ENCODE peak calls at places on chromosomes 13 and 19, in eight cellular contexts. One of them, this sample, is unnamed.

GRCh38 chr19:15424121-15424520 is 5.3 kb upstream of the AKAP8L start:
- DNase-seq in posterior cingulate gyrus: peak; percentile 52
- DNase-seq in H4: no peak
- DNase-seq in stimulated activated CD4-positive, alpha-beta T cell treated with anti-CD3 and anti-CD28 coated beads, TNF-alpha, amount 100 ng/mL, for 48 hours: no peak
- DNase-seq in activated CD4-positive, alpha-beta memory T cell treated with anti-CD3 and anti-CD28 coated beads, Interleukin-2, amount 10 ng/mL, durations not matched to agents 7 days and 5 days: no peak
- DNase-seq in hepatocyte: no peak
- DNase-seq in activated naive CD8-positive, alpha-beta T cell treated with anti-CD3 and anti-CD28 coated beads, Interleukin-2, amount 10 ng/mL, durations not matched to agents 7 days and 5 days: no peak
- DNase-seq in CD8-positive, alpha-beta memory T cell: no peak
- DNase-seq in this sample: no peak

GRCh38 chr13:57857945-57858344 is 226.4 kb downstream of the PCDH17 start:
- DNase-seq in posterior cingulate gyrus: no peak
- DNase-seq in H4: no peak
- DNase-seq in stimulated activated CD4-positive, alpha-beta T cell treated with anti-CD3 and anti-CD28 coated beads, TNF-alpha, amount 100 ng/mL, for 48 hours: no peak
- DNase-seq in activated CD4-positive, alpha-beta memory T cell treated with anti-CD3 and anti-CD28 coated beads, Interleukin-2, amount 10 ng/mL, durations not matched to agents 7 days and 5 days: no peak
- DNase-seq in hepatocyte: no peak
- DNase-seq in activated naive CD8-positive, alpha-beta T cell treated with anti-CD3 and anti-CD28 coated beads, Interleukin-2, amount 10 ng/mL, durations not matched to agents 7 days and 5 days: no peak
- DNase-seq in CD8-positive, alpha-beta memory T cell: no peak
- DNase-seq in this sample: no peak

GRCh38 chr19:13899912-13900584 is 5.9 kb downstream of the BRME1 start:
- DNase-seq in posterior cingulate gyrus: no peak
- DNase-seq in H4: no peak
- DNase-seq in stimulated activated CD4-positive, alpha-beta T cell treated with anti-CD3 and anti-CD28 coated beads, TNF-alpha, amount 100 ng/mL, for 48 hours: no peak
- DNase-seq in activated CD4-positive, alpha-beta memory T cell treated with anti-CD3 and anti-CD28 coated beads, Interleukin-2, amount 10 ng/mL, durations not matched to agents 7 days and 5 days: no peak
- DNase-seq in hepatocyte: no peak
- DNase-seq in activated naive CD8-positive, alpha-beta T cell treated with anti-CD3 and anti-CD28 coated beads, Interleukin-2, amount 10 ng/mL, durations not matched to agents 7 days and 5 days: no peak
- DNase-seq in CD8-positive, alpha-beta memory T cell: no peak
- DNase-seq in this sample: no peak

GRCh38 chr13:113585828-113586355 is 1.3 kb downstream of the TFDP1 start:
- DNase-seq in posterior cingulate gyrus: no peak
- DNase-seq in H4: no peak
- DNase-seq in stimulated activated CD4-positive, alpha-beta T cell treated with anti-CD3 and anti-CD28 coated beads, TNF-alpha, amount 100 ng/mL, for 48 hours: no peak
- DNase-seq in activated CD4-positive, alpha-beta memory T cell treated with anti-CD3 and anti-CD28 coated beads, Interleukin-2, amount 10 ng/mL, durations not matched to agents 7 days and 5 days: peak; percentile 35
- DNase-seq in hepatocyte: no peak
- DNase-seq in activated naive CD8-positive, alpha-beta T cell treated with anti-CD3 and anti-CD28 coated beads, Interleukin-2, amount 10 ng/mL, durations not matched to agents 7 days and 5 days: peak; percentile 22
- DNase-seq in CD8-positive, alpha-beta memory T cell: no peak
- DNase-seq in this sample: no peak

GRCh38 chr19:511101-511841 is 4.0 kb downstream of the TPGS1 start:
- DNase-seq in posterior cingulate gyrus: no peak
- DNase-seq in H4: peak; percentile 63
- DNase-seq in stimulated activated CD4-positive, alpha-beta T cell treated with anti-CD3 and anti-CD28 coated beads, TNF-alpha, amount 100 ng/mL, for 48 hours: no peak
- DNase-seq in activated CD4-positive, alpha-beta memory T cell treated with anti-CD3 and anti-CD28 coated beads, Interleukin-2, amount 10 ng/mL, durations not matched to agents 7 days and 5 days: peak; percentile 87
- DNase-seq in hepatocyte: peak; percentile 74
- DNase-seq in activated naive CD8-positive, alpha-beta T cell treated with anti-CD3 and anti-CD28 coated beads, Interleukin-2, amount 10 ng/mL, durations not matched to agents 7 days and 5 days: peak; percentile 86
- DNase-seq in CD8-positive, alpha-beta memory T cell: peak; percentile 97
- DNase-seq in this sample: no peak

GRCh38 chr13:113046883-113047244 is 58.7 kb upstream of the F7 start:
- DNase-seq in posterior cingulate gyrus: peak; percentile 74
- DNase-seq in H4: no peak
- DNase-seq in stimulated activated CD4-positive, alpha-beta T cell treated with anti-CD3 and anti-CD28 coated beads, TNF-alpha, amount 100 ng/mL, for 48 hours: no peak
- DNase-seq in activated CD4-positive, alpha-beta memory T cell treated with anti-CD3 and anti-CD28 coated beads, Interleukin-2, amount 10 ng/mL, durations not matched to agents 7 days and 5 days: no peak
- DNase-seq in hepatocyte: no peak
- DNase-seq in activated naive CD8-positive, alpha-beta T cell treated with anti-CD3 and anti-CD28 coated beads, Interleukin-2, amount 10 ng/mL, durations not matched to agents 7 days and 5 days: no peak
- DNase-seq in CD8-positive, alpha-beta memory T cell: no peak
- DNase-seq in this sample: no peak

GRCh38 chr19:3250675-3251074 is 26.2 kb downstream of the CELF5 start:
- DNase-seq in posterior cingulate gyrus: no peak
- DNase-seq in H4: no peak
- DNase-seq in stimulated activated CD4-positive, alpha-beta T cell treated with anti-CD3 and anti-CD28 coated beads, TNF-alpha, amount 100 ng/mL, for 48 hours: no peak
- DNase-seq in activated CD4-positive, alpha-beta memory T cell treated with anti-CD3 and anti-CD28 coated beads, Interleukin-2, amount 10 ng/mL, durations not matched to agents 7 days and 5 days: peak; percentile 42
- DNase-seq in hepatocyte: no peak
- DNase-seq in activated naive CD8-positive, alpha-beta T cell treated with anti-CD3 and anti-CD28 coated beads, Interleukin-2, amount 10 ng/mL, durations not matched to agents 7 days and 5 days: peak; percentile 48
- DNase-seq in CD8-positive, alpha-beta memory T cell: peak; percentile 19
- DNase-seq in this sample: no peak

GRCh38 chr13:49651775-49652690 is 23.7 kb downstream of the ARL11 start:
- DNase-seq in posterior cingulate gyrus: no peak
- DNase-seq in H4: no peak
- DNase-seq in stimulated activated CD4-positive, alpha-beta T cell treated with anti-CD3 and anti-CD28 coated beads, TNF-alpha, amount 100 ng/mL, for 48 hours: no peak
- DNase-seq in activated CD4-positive, alpha-beta memory T cell treated with anti-CD3 and anti-CD28 coated beads, Interleukin-2, amount 10 ng/mL, durations not matched to agents 7 days and 5 days: no peak
- DNase-seq in hepatocyte: no peak
- DNase-seq in activated naive CD8-positive, alpha-beta T cell treated with anti-CD3 and anti-CD28 coated beads, Interleukin-2, amount 10 ng/mL, durations not matched to agents 7 days and 5 days: no peak
- DNase-seq in CD8-positive, alpha-beta memory T cell: no peak
- DNase-seq in this sample: no peak

GRCh38 chr13:73417012-73417615 is 358.3 kb downstream of the KLF5 start:
- DNase-seq in posterior cingulate gyrus: no peak
- DNase-seq in H4: peak; percentile 11
- DNase-seq in stimulated activated CD4-positive, alpha-beta T cell treated with anti-CD3 and anti-CD28 coated beads, TNF-alpha, amount 100 ng/mL, for 48 hours: no peak
- DNase-seq in activated CD4-positive, alpha-beta memory T cell treated with anti-CD3 and anti-CD28 coated beads, Interleukin-2, amount 10 ng/mL, durations not matched to agents 7 days and 5 days: no peak
- DNase-seq in hepatocyte: no peak
- DNase-seq in activated naive CD8-positive, alpha-beta T cell treated with anti-CD3 and anti-CD28 coated beads, Interleukin-2, amount 10 ng/mL, durations not matched to agents 7 days and 5 days: no peak
- DNase-seq in CD8-positive, alpha-beta memory T cell: no peak
- DNase-seq in this sample: no peak

GRCh38 chr19:5018224-5019015 is 49.5 kb downstream of the KDM4B start:
- DNase-seq in posterior cingulate gyrus: no peak
- DNase-seq in H4: no peak
- DNase-seq in stimulated activated CD4-positive, alpha-beta T cell treated with anti-CD3 and anti-CD28 coated beads, TNF-alpha, amount 100 ng/mL, for 48 hours: no peak
- DNase-seq in activated CD4-positive, alpha-beta memory T cell treated with anti-CD3 and anti-CD28 coated beads, Interleukin-2, amount 10 ng/mL, durations not matched to agents 7 days and 5 days: no peak
- DNase-seq in hepatocyte: no peak
- DNase-seq in activated naive CD8-positive, alpha-beta T cell treated with anti-CD3 and anti-CD28 coated beads, Interleukin-2, amount 10 ng/mL, durations not matched to agents 7 days and 5 days: no peak
- DNase-seq in CD8-positive, alpha-beta memory T cell: no peak
- DNase-seq in this sample: no peak

GRCh38 chr13:104286566-104287290 is 1220.5 kb upstream of the SLC10A2 start:
- DNase-seq in posterior cingulate gyrus: no peak
- DNase-seq in H4: no peak
- DNase-seq in stimulated activated CD4-positive, alpha-beta T cell treated with anti-CD3 and anti-CD28 coated beads, TNF-alpha, amount 100 ng/mL, for 48 hours: no peak
- DNase-seq in activated CD4-positive, alpha-beta memory T cell treated with anti-CD3 and anti-CD28 coated beads, Interleukin-2, amount 10 ng/mL, durations not matched to agents 7 days and 5 days: no peak
- DNase-seq in hepatocyte: no peak
- DNase-seq in activated naive CD8-positive, alpha-beta T cell treated with anti-CD3 and anti-CD28 coated beads, Interleukin-2, amount 10 ng/mL, durations not matched to agents 7 days and 5 days: no peak
- DNase-seq in CD8-positive, alpha-beta memory T cell: no peak
- DNase-seq in this sample: no peak

GRCh38 chr13:35979378-35979911 is 151.7 kb downstream of the DCLK1 start:
- DNase-seq in posterior cingulate gyrus: no peak
- DNase-seq in H4: peak; percentile 57
- DNase-seq in stimulated activated CD4-positive, alpha-beta T cell treated with anti-CD3 and anti-CD28 coated beads, TNF-alpha, amount 100 ng/mL, for 48 hours: no peak
- DNase-seq in activated CD4-positive, alpha-beta memory T cell treated with anti-CD3 and anti-CD28 coated beads, Interleukin-2, amount 10 ng/mL, durations not matched to agents 7 days and 5 days: no peak
- DNase-seq in hepatocyte: peak; percentile 25
- DNase-seq in activated naive CD8-positive, alpha-beta T cell treated with anti-CD3 and anti-CD28 coated beads, Interleukin-2, amount 10 ng/mL, durations not matched to agents 7 days and 5 days: no peak
- DNase-seq in CD8-positive, alpha-beta memory T cell: no peak
- DNase-seq in this sample: peak; percentile 36

This sample was measured in substantia nigra.